ENCODE peak calls at places on chromosomes 6 and 20, in seven cellular contexts. H is endothelial cell of umbilical vein; F is stomach; I is small intestine; U is CD8-positive, alpha-beta memory T cell; M is CD8-positive, alpha-beta T cell; A is SJSA1. W is an unnamed sample.

GRCh38 chr6:44048277-44048676 is 79.0 kb downstream of the MRPL14 start:
- DNase-seq in H (no peak), F (no peak), I (no peak), U (no peak), M (no peak), A (no peak), W (no peak)

GRCh38 chr6:38185244-38185643 is 365.7 kb downstream of the ZFAND3 start:
- DNase-seq in H (no peak), F (no peak), I (no peak), U (no peak), M (no peak), A (no peak), W (no peak)

GRCh38 chr20:58133020-58133419 is 95.4 kb downstream of the ANKRD60 start:
- DNase-seq in H (no peak), F (no peak), I (no peak), U (no peak), M (no peak), A (peak; percentile 10), W (no peak)

GRCh38 chr6:68196645-68197044 is 438.4 kb upstream of the ADGRB3 start:
- DNase-seq in H (no peak), F (no peak), I (no peak), U (no peak), M (no peak), A (no peak), W (no peak)

GRCh38 chr6:72963946-72964345 is 261.4 kb downstream of the KHDC1L start:
- DNase-seq in H (no peak), F (no peak), I (no peak), U (no peak), M (no peak), A (no peak), W (no peak)

GRCh38 chr6:129852257-129852858 is 8.8 kb downstream of the TMEM244 start:
- DNase-seq in H (peak; percentile 90), F (no peak), I (no peak), U (no peak), M (no peak), A (peak; percentile 50), W (no peak)

GRCh38 chr6:13354331-13355042 is 26.1 kb upstream of the TBC1D7 start:
- DNase-seq in H (peak; percentile 79), F (no peak), I (no peak), U (no peak), M (no peak), A (peak; percentile 87), W (peak; percentile 48)

GRCh38 chr6:136499370-136499769 is 50.9 kb downstream of the MAP7 start:
- DNase-seq in H (peak; percentile 10), F (no peak), I (no peak), U (no peak), M (no peak), A (no peak), W (no peak)

GRCh38 chr6:17621003-17621402 is 20.9 kb downstream of the FAM8A1 start:
- DNase-seq in H (no peak), F (no peak), I (no peak), U (no peak), M (no peak), A (no peak), W (no peak)

GRCh38 chr6:162069995-162070394 is 657.6 kb downstream of the PRKN start:
- DNase-seq in H (no peak), F (no peak), I (no peak), U (no peak), M (no peak), A (no peak), W (no peak)

GRCh38 chr20:45211569-45212474 is 5.0 kb downstream of the SEMG1 start:
- DNase-seq in H (no peak), F (no peak), I (no peak), U (no peak), M (no peak), A (no peak), W (no peak)

GRCh38 chr6:123306334-123306733 is 310.3 kb downstream of the CLVS2 start:
- DNase-seq in H (no peak), F (no peak), I (no peak), U (no peak), M (no peak), A (no peak), W (no peak)

GRCh38 chr20:37728635-37728983 is 34.8 kb downstream of the CTNNBL1 start:
- DNase-seq in H (no peak), F (no peak), I (no peak), U (no peak), M (no peak), A (no peak), W (no peak)

GRCh38 chr6:140041056-140041455 is 666.6 kb upstream of the CITED2 start:
- DNase-seq in H (no peak), F (no peak), I (no peak), U (no peak), M (no peak), A (no peak), W (no peak)

DNA sequence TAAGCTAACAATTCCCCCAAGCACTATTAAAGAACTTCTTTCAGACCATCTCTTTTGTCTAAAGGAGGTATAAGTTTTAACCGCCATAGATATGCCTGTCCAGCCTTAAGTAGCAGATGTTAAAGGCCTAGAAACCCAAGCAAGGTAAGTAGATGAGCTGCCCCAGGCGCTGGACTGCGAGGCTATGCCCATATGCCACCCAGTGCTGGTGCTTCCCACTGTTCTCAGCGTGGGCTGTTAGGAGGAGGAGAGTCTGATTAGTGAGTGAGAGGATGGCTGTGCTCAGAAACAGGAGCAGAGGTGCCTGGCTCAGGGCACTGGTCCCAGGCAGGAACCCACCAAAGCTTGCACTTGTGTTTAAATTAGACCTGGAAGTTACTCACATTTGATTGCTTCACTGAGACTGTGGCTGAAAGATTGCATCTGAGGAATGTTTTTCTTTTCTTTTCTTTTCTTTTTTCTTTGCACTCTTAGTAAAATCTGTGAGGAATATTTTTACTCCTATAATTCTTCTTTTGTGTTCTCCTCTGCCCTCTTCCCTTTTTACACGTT is 32.2 kb downstream of the PRPH2 start:
- DNase-seq in H (no peak), F (no peak), I (no peak), U (no peak), M (no peak), A (no peak), W (no peak)
- H3K36me3 ChIP-seq in H (peaks cover 19% of the 10 kb centered on the region), F (peaks cover 98% of the 10 kb centered on the region), I (peaks cover 45% of the 10 kb centered on the region), U (peaks cover 34% of the 10 kb centered on the region), M (peaks cover 32% of the 10 kb centered on the region), A (peaks cover 48% of the 10 kb centered on the region), W (no peaks in the 10 kb centered on the region)

GRCh38 chr6:16252696-16253299 is 14.4 kb downstream of the GMPR start:
- DNase-seq in H (no peak), F (no peak), I (no peak), U (no peak), M (no peak), A (no peak), W (no peak)

GRCh38 chr6:16254535-16254934 is 16.1 kb downstream of the GMPR start:
- DNase-seq in H (no peak), F (no peak), I (no peak), U (no peak), M (no peak), A (no peak), W (no peak)

GRCh38 chr6:16249971-16250370 is 11.6 kb downstream of the GMPR start:
- DNase-seq in H (no peak), F (no peak), I (no peak), U (no peak), M (no peak), A (no peak), W (no peak)

GRCh38 chr6:16253399-16254144 is 15.2 kb downstream of the GMPR start:
- DNase-seq in H (no peak), F (no peak), I (no peak), U (no peak), M (no peak), A (no peak), W (no peak)

DNA sequence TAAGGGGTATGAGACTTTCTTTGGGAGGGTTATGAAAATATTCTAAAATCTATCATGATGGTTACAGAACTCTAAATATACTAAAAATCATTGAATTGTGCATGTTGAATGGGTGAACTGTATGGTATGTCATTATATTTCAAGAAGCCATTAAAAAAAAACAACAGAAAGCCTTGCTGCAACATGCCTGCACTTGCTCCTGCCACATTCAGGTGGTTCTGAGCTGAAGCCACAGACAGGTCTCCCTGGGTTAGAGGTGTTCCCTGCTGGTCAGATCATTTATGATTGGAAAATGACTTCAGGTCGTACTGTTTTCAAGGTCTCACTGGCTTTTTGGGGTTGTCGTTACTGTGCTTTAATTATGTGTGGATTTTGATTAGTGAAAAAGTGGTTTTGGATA is 13.3 kb downstream of the GMPR start:
- DNase-seq in H (no peak), F (no peak), I (no peak), U (no peak), M (no peak), A (no peak), W (no peak)
- H3K36me3 ChIP-seq in H (peaks cover 13% of the 10 kb centered on the region), F (peaks cover 69% of the 10 kb centered on the region), I (no peaks in the 10 kb centered on the region), U (no peaks in the 10 kb centered on the region), M (no peaks in the 10 kb centered on the region), A (peaks cover 21% of the 10 kb centered on the region), W (no peaks in the 10 kb centered on the region)

DNA sequence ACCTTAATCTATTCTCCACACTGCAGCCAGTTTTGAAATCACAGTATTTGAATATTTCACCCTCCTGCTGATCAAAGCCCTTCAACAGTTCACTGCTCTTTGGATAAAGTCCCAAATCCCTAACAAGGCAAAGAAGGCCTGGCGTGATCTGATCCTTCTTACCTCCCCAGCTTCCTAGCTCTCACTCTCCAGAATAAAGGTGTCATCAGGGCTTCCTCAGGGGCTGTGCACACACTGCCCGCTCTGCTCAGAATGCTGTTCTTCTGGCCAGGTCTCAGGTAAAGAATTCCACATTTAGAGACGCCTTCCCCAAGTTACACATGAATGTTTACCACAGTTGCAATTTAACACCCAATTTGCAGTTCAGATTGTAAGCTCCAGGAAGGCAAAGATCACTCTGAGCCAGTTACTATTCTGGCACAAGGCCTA is 58.9 kb upstream of the MCM9 start:
- DNase-seq in H (no peak), F (no peak), I (peak; percentile 26), U (no peak), M (no peak), A (no peak), W (no peak)
- H3K36me3 ChIP-seq in H (no peaks in the 10 kb centered on the region), F (peaks cover 5% of the 10 kb centered on the region), I (no peaks in the 10 kb centered on the region), U (no peaks in the 10 kb centered on the region), M (no peaks in the 10 kb centered on the region), A (no peaks in the 10 kb centered on the region), W (no peaks in the 10 kb centered on the region)

GRCh38 chr6:57142178-57142525 is 30.0 kb upstream of the BAG2 start:
- DNase-seq in H (no peak), F (no peak), I (no peak), U (no peak), M (no peak), A (no peak), W (no peak)

GRCh38 chr6:57143690-57144089 is 28.4 kb upstream of the BAG2 start:
- DNase-seq in H (no peak), F (no peak), I (no peak), U (no peak), M (no peak), A (no peak), W (no peak)

GRCh38 chr6:57141451-57142177 is 30.5 kb upstream of the BAG2 start:
- DNase-seq in H (no peak), F (no peak), I (no peak), U (no peak), M (no peak), A (peak; percentile 28), W (no peak)

GRCh38 chr6:57147955-57148858 is 23.9 kb upstream of the BAG2 start:
- DNase-seq in H (no peak), F (no peak), I (no peak), U (no peak), M (no peak), A (peak; percentile 26), W (no peak)

DNA sequence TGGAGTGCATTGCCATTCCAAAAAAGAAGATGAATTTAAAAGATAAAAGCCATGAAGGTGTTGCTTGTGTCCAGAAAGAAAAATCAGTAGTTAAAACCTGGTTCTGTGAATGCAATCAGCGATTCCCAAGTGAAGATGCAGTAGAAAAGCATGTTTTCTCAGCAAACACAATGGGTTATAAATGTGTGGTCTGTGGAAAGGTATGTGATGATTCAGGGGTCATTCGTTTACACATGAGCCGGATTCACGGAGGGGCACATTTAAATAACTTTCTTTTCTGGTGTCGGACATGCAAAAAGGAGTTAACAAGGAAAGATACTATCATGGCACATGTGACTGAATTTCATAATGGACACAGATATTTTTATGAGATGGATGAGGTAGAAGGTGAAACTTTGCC is 24.7 kb upstream of the BAG2 start:
- DNase-seq in H (no peak), F (no peak), I (no peak), U (no peak), M (no peak), A (peak; percentile 74), W (peak; percentile 9)
- H3K36me3 ChIP-seq in H (peaks cover 3% of the 10 kb centered on the region), F (peaks cover 73% of the 10 kb centered on the region), I (peaks cover 6% of the 10 kb centered on the region), U (peaks cover 21% of the 10 kb centered on the region), M (no peaks in the 10 kb centered on the region), A (peaks cover 15% of the 10 kb centered on the region), W (peaks cover 2% of the 10 kb centered on the region)